ENCODE peak calls at places on chromosomes 11 and 22, in four cellular contexts. One of them, this sample, is unnamed. For H3K4me1, the result is how much of the 10 kb centered on the place peaks cover.

GRCh38 chr22:23574371-23574811 is 5.7 kb downstream of the IGLL1 start:
- DNase-seq in endothelial cell of umbilical vein: no peak
- DNase-seq in HCT116: no peak
- DNase-seq in mammary epithelial cell: no peak
- DNase-seq in this sample: no peak

GRCh38 chr11:10866893-10867331 is 9.1 kb upstream of the ZBED5 start:
- DNase-seq in HCT116: no peak
- DNase-seq in mammary epithelial cell: no peak
- DNase-seq in endothelial cell of umbilical vein: no peak
- DNase-seq in this sample: no peak

GRCh38 chr11:65894034-65894591 is 3.6 kb downstream of the CCDC85B start:
- DNase-seq in mammary epithelial cell: no peak
- DNase-seq in HCT116: no peak
- DNase-seq in endothelial cell of umbilical vein: peak
- DNase-seq in this sample: no peak

GRCh38 chr11:130726647-130727046 is 189.6 kb downstream of the SNX19 start:
- DNase-seq in endothelial cell of umbilical vein: no peak
- DNase-seq in mammary epithelial cell: no peak
- DNase-seq in HCT116: no peak
- DNase-seq in this sample: no peak

GRCh38 chr11:31805629-31806185 is 5.4 kb downstream of the PAX6 start:
- DNase-seq in HCT116: no peak
- DNase-seq in mammary epithelial cell: no peak
- DNase-seq in endothelial cell of umbilical vein: no peak
- DNase-seq in this sample: no peak

GRCh38 chr11:31493235-31493634 is 16.2 kb downstream of the IMMP1L start:
- DNase-seq in endothelial cell of umbilical vein: no peak
- DNase-seq in HCT116: no peak
- DNase-seq in mammary epithelial cell: no peak
- DNase-seq in this sample: no peak

GRCh38 chr11:9065614-9066431 is 25.6 kb downstream of the SCUBE2 start:
- DNase-seq in mammary epithelial cell: no peak
- DNase-seq in HCT116: no peak
- DNase-seq in endothelial cell of umbilical vein: no peak
- DNase-seq in this sample: no peak

GRCh38 chr11:79209540-79210266 is 231.1 kb downstream of the TENM4 start:
- DNase-seq in mammary epithelial cell: no peak
- DNase-seq in endothelial cell of umbilical vein: no peak
- DNase-seq in HCT116: no peak
- DNase-seq in this sample: no peak

GRCh38 chr11:6418199-6418957 is 516 bp downstream of the APBB1 start:
- DNase-seq in HCT116: no peak
- DNase-seq in mammary epithelial cell: no peak
- DNase-seq in endothelial cell of umbilical vein: peak
- DNase-seq in this sample: peak

GRCh38 chr22:22553735-22554134 is 5.3 kb downstream of the PRAME start:
- DNase-seq in HCT116: no peak
- DNase-seq in endothelial cell of umbilical vein: no peak
- DNase-seq in mammary epithelial cell: no peak
- DNase-seq in this sample: no peak

GRCh38 chr11:103091441-103091809 is 535 bp downstream of the DCUN1D5 start:
- DNase-seq in HCT116: no peak
- DNase-seq in mammary epithelial cell: peak
- DNase-seq in endothelial cell of umbilical vein: peak
- DNase-seq in this sample: peak

GRCh38 chr11:69913591-69914285 is 94.5 kb upstream of the FGF3 start:
- DNase-seq in HCT116: no peak
- DNase-seq in mammary epithelial cell: no peak
- DNase-seq in endothelial cell of umbilical vein: no peak
- DNase-seq in this sample: no peak

GRCh38 chr22:49994361-49995058 is 18.1 kb downstream of the IL17REL start:
- DNase-seq in HCT116: no peak
- DNase-seq in endothelial cell of umbilical vein: no peak
- DNase-seq in mammary epithelial cell: no peak
- DNase-seq in this sample: peak

GRCh38 chr22:45224331-45224730 is 16.4 kb downstream of the KIAA0930 start:
- DNase-seq in mammary epithelial cell: no peak
- DNase-seq in endothelial cell of umbilical vein: no peak
- DNase-seq in HCT116: no peak
- DNase-seq in this sample: no peak

GRCh38 chr22:36422287-36423014 is 34.7 kb upstream of the MYH9 start:
- DNase-seq in mammary epithelial cell: no peak
- DNase-seq in HCT116: no peak
- DNase-seq in endothelial cell of umbilical vein: no peak
- DNase-seq in this sample: no peak

GRCh38 chr11:12234216-12234615 is 123.8 kb downstream of the MICAL2 start:
- DNase-seq in mammary epithelial cell: no peak
- DNase-seq in endothelial cell of umbilical vein: no peak
- DNase-seq in HCT116: no peak
- DNase-seq in this sample: no peak

GRCh38 chr11:12233602-12233925 is 123.2 kb downstream of the MICAL2 start:
- DNase-seq in HCT116: no peak
- DNase-seq in mammary epithelial cell: no peak
- DNase-seq in endothelial cell of umbilical vein: no peak
- DNase-seq in this sample: no peak

GRCh38 chr11:12232819-12233601 is 122.6 kb downstream of the MICAL2 start:
- DNase-seq in HCT116: peak
- DNase-seq in endothelial cell of umbilical vein: peak
- DNase-seq in mammary epithelial cell: peak
- DNase-seq in this sample: no peak

GRCh38 chr11:12229450-12230229 is 119.2 kb downstream of the MICAL2 start:
- DNase-seq in mammary epithelial cell: no peak
- DNase-seq in HCT116: no peak
- DNase-seq in endothelial cell of umbilical vein: no peak
- DNase-seq in this sample: peak

GRCh38 chr11:12232160-12232559 is 121.8 kb downstream of the MICAL2 start:
- DNase-seq in HCT116: no peak
- DNase-seq in endothelial cell of umbilical vein: no peak
- DNase-seq in mammary epithelial cell: peak
- DNase-seq in this sample: no peak
- H3K9ac ChIP-seq in HCT116: no peak
- H3K9ac ChIP-seq in endothelial cell of umbilical vein: peak
- H3K9ac ChIP-seq in mammary epithelial cell: no peak
- H3K9ac ChIP-seq in this sample: no peak

GRCh38 chr11:3854977-3855807 is at the start of gene STIM1:
- DNase-seq in endothelial cell of umbilical vein: peak
- DNase-seq in HCT116: peak
- DNase-seq in mammary epithelial cell: peak
- DNase-seq in this sample: peak
- H3K4me1 ChIP-seq in endothelial cell of umbilical vein: under half
- H3K4me1 ChIP-seq in HCT116: under half
- H3K4me1 ChIP-seq in mammary epithelial cell: under half
- H3K4me1 ChIP-seq in this sample: under half

DNA sequence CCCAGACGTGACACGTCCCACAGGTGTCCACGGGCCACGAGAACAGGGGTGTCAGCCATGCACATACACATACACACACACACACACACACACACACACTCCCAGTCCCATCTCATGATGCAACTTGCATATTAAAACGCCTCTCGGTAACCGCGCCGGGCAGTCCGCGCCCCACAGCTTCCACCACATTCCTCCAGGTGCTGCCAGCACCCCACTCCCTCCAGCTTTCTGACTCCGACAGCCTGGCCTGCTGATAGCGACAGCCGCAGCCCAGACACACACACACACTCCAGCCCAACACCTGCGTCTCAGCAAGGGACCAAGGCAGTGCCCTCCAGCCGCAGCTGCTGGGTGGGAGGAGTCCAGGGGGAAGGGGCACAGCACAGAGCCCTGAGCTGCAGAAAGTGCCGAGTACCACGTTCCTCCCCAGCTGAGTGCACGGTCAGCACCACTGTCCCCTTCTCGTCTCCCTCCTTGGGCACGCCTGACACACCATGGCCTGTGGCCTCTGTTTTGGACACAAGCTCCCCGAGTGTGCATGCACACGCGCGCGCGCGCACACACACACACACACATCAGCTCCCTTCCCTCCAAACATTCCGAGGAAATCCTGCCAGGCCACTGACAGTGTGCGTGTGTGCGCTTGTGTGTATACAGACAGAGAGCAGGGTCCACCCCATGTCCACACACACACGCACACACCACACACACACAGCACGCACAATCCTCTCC is 1.3 kb downstream of the ELFN2 start:
- DNase-seq in mammary epithelial cell: peak
- DNase-seq in HCT116: no peak
- DNase-seq in endothelial cell of umbilical vein: peak
- DNase-seq in this sample: no peak
- H3K4me3 ChIP-seq in mammary epithelial cell: peak
- H3K4me3 ChIP-seq in HCT116: peak
- H3K4me3 ChIP-seq in endothelial cell of umbilical vein: no peak
- H3K4me3 ChIP-seq in this sample: no peak

DNA sequence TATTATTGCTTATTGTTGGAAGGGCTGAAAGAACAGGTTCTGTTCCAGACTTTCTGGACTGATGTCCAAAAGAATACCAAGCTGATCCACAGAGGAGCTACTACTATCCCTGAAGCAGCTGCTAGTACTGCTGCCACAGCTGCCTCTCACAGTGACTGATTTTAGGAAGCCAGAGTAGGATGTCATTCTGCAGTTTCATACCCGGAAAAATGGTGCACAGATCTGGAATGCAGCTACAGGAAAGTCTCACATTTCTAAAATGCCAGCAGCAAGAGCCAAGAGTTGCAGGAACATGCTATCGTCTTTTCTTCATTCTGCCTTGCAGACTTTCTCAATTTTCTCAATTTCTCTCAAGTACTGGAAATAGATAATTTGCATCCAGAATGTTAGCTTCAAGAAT is 19.3 kb upstream of the CCDC179 start:
- DNase-seq in HCT116: no peak
- DNase-seq in mammary epithelial cell: no peak
- DNase-seq in endothelial cell of umbilical vein: peak
- DNase-seq in this sample: no peak
- H3K9ac ChIP-seq in HCT116: no peak
- H3K9ac ChIP-seq in mammary epithelial cell: no peak
- H3K9ac ChIP-seq in endothelial cell of umbilical vein: no peak
- H3K9ac ChIP-seq in this sample: no peak

GRCh38 chr22:38174626-38175025 is 7.0 kb downstream of the PLA2G6 start:
- DNase-seq in endothelial cell of umbilical vein: no peak
- DNase-seq in HCT116: no peak
- DNase-seq in mammary epithelial cell: no peak
- DNase-seq in this sample: no peak

GRCh38 chr22:38175206-38176118 is 6.2 kb downstream of the PLA2G6 start:
- DNase-seq in HCT116: no peak
- DNase-seq in endothelial cell of umbilical vein: no peak
- DNase-seq in mammary epithelial cell: no peak
- DNase-seq in this sample: no peak

GRCh38 chr22:38176170-38176741 is 5.4 kb downstream of the PLA2G6 start:
- DNase-seq in endothelial cell of umbilical vein: peak
- DNase-seq in HCT116: no peak
- DNase-seq in mammary epithelial cell: peak
- DNase-seq in this sample: no peak

GRCh38 chr22:38177926-38178604 is 3.6 kb downstream of the PLA2G6 start:
- DNase-seq in endothelial cell of umbilical vein: peak
- DNase-seq in HCT116: peak
- DNase-seq in mammary epithelial cell: peak
- DNase-seq in this sample: peak

DNA sequence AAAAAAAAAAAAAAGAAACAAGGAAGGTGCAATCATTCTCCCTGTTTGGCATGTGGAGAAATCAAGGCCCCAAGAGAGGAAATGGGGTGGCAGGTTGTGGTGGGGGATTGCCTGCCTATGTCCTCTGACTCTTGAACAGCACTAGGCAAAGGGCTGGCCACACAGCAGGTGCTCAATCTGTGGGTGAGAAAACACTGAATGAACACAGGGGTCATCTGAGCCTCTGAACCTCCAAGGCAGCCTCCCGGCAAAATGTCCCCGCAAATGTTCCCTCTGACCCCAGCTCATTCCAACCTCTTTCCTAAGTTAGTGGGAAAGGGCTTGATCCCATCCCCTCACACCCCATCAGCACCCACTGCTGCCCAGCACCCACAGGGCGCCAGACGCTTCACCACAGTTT is 4.6 kb downstream of the PLA2G6 start:
- DNase-seq in HCT116: no peak
- DNase-seq in endothelial cell of umbilical vein: no peak
- DNase-seq in mammary epithelial cell: no peak
- DNase-seq in this sample: no peak
- H3K4me1 ChIP-seq in HCT116: half or more
- H3K4me1 ChIP-seq in endothelial cell of umbilical vein: half or more
- H3K4me1 ChIP-seq in mammary epithelial cell: half or more
- H3K4me1 ChIP-seq in this sample: under half

DNA sequence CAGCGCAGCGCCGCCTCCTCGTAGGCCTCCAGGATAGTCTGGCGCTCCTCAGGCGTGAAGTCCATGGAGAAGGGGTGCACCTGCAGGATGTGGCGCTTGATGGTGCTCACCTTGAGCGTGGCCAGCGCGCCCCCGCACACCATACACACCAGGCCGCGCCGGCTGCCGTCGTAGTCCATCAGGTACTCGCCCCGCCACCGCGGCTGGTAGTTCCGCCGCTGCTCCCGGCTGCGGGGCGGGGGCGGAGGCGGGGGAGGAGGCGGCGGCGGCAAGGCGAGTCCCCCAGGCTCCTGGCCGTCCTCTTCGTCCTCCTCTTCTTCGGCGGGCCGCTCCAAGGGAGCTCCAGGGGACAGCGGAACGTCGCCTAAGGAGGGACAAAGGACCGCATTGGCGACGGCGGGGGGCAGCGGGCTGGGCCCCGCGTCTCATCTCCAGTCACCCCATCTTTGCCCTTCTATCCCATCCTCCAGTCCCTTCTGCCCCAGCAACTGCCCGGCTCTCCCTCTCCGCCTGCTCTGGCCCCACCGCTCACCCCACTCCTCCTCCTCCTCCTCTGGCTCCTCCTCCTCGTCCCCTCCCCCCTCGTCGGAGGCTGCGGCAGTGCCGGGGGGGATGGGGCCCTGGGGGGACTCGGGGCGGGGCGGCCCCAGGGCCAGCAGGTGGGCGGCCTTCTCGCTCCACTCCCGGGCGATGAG is 4.9 kb downstream of the ZFTA start:
- DNase-seq in mammary epithelial cell: no peak
- DNase-seq in endothelial cell of umbilical vein: peak
- DNase-seq in HCT116: no peak
- DNase-seq in this sample: peak
- H3K4me3 ChIP-seq in mammary epithelial cell: no peak
- H3K4me3 ChIP-seq in endothelial cell of umbilical vein: no peak
- H3K4me3 ChIP-seq in HCT116: no peak
- H3K4me3 ChIP-seq in this sample: peak

GRCh38 chr11:117219001-117219400 is 12.9 kb downstream of the PCSK7 start:
- DNase-seq in endothelial cell of umbilical vein: no peak
- DNase-seq in HCT116: no peak
- DNase-seq in mammary epithelial cell: no peak
- DNase-seq in this sample: no peak
- H3K9ac ChIP-seq in endothelial cell of umbilical vein: no peak
- H3K9ac ChIP-seq in HCT116: no peak
- H3K9ac ChIP-seq in mammary epithelial cell: no peak
- H3K9ac ChIP-seq in this sample: peak

This sample was measured in colonic mucosa.